ENCODE peak calls at places on chromosomes 1 and 21, in six cellular contexts. X, C, L, Z, H and I are unnamed samples.

GRCh38 chr21:26096972-26097371 is 73.6 kb downstream of the APP start:
- DNase-seq in X (no peak), C (no peak), L (no peak), Z (no peak), H (no peak), I (no peak)

GRCh38 chr1:246219508-246220030 is 287.5 kb downstream of the SMYD3 start:
- DNase-seq in X (no peak), C (no peak), L (no peak), Z (peak), H (no peak), I (peak)

GRCh38 chr21:24852610-24853195 is 754.6 kb downstream of the MRPL39 start:
- DNase-seq in X (no peak), C (no peak), L (peak), Z (no peak), H (no peak), I (no peak)

GRCh38 chr21:34593423-34593822 is 21.5 kb downstream of the RCAN1 start:
- DNase-seq in X (no peak), C (no peak), L (no peak), Z (no peak), H (no peak), I (no peak)

GRCh38 chr1:1528639-1529267 is 11.7 kb downstream of the TMEM240 start:
- DNase-seq in X (no peak), C (no peak), L (no peak), Z (peak), H (peak), I (no peak)

GRCh38 chr1:112143871-112144441 is 154.5 kb upstream of the KCND3 start:
- DNase-seq in X (no peak), C (no peak), L (no peak), Z (no peak), H (no peak), I (no peak)

GRCh38 chr1:9009438-9010366 is 16.5 kb downstream of the SLC2A7 start:
- DNase-seq in X (no peak), C (no peak), L (peak), Z (peak), H (peak), I (peak)

GRCh38 chr21:40732243-40732642 is 114.7 kb downstream of the DSCAM start:
- DNase-seq in X (no peak), C (no peak), L (no peak), Z (no peak), H (no peak), I (no peak)

GRCh38 chr1:157624471-157624870 is 26.6 kb upstream of the FCRL4 start:
- DNase-seq in X (no peak), C (no peak), L (peak), Z (no peak), H (no peak), I (no peak)

GRCh38 chr1:150281221-150281757 is 1.1 kb upstream of the CIART start:
- DNase-seq in X (peak), C (peak), L (peak), Z (peak), H (peak), I (peak)

GRCh38 chr1:182984621-182985020 is 31.7 kb upstream of the SHCBP1L start:
- DNase-seq in X (no peak), C (no peak), L (no peak), Z (no peak), H (no peak), I (no peak)

GRCh38 chr1:67339623-67340343 is 32.1 kb downstream of the IL12RB2 start:
- DNase-seq in X (no peak), C (no peak), L (peak), Z (no peak), H (no peak), I (peak)

GRCh38 chr1:75969550-75969949 is 37.3 kb upstream of the ASB17 start:
- DNase-seq in X (no peak), C (no peak), L (peak), Z (no peak), H (no peak), I (no peak)

GRCh38 chr1:154220970-154221814 is 437 bp downstream of the UBAP2L start:
- DNase-seq in X (peak), C (peak), L (peak), Z (peak), H (peak), I (peak)

GRCh38 chr1:76580206-76580605 is 287.1 kb upstream of the ST6GALNAC5 start:
- DNase-seq in X (no peak), C (no peak), L (no peak), Z (no peak), H (no peak), I (no peak)

GRCh38 chr1:37606481-37607263 is 10.9 kb upstream of the GNL2 start:
- DNase-seq in X (no peak), C (no peak), L (no peak), Z (no peak), H (no peak), I (no peak)

GRCh38 chr1:246971322-246971721 is 36.5 kb downstream of the ZNF695 start:
- DNase-seq in X (peak), C (no peak), L (peak), Z (no peak), H (no peak), I (peak)

GRCh38 chr1:176073524-176074157 is 133.4 kb downstream of the COP1 start:
- DNase-seq in X (no peak), C (no peak), L (peak), Z (no peak), H (no peak), I (peak)

GRCh38 chr1:46302091-46303037 is 1.1 kb downstream of the LRRC41 start:
- DNase-seq in X (peak), C (peak), L (peak), Z (peak), H (peak), I (peak)

GRCh38 chr1:30930631-30931173 is 22.1 kb upstream of the SDC3 start:
- DNase-seq in X (no peak), C (no peak), L (no peak), Z (no peak), H (no peak), I (no peak)

GRCh38 chr1:233675394-233675793 is 61.5 kb downstream of the KCNK1 start:
- DNase-seq in X (no peak), C (no peak), L (no peak), Z (no peak), H (no peak), I (peak)

GRCh38 chr1:34885405-34886247 is 26.1 kb upstream of the SMIM12 start:
- DNase-seq in X (peak), C (peak), L (no peak), Z (no peak), H (peak), I (no peak)

GRCh38 chr21:40717008-40717407 is 129.9 kb downstream of the DSCAM start:
- DNase-seq in X (no peak), C (no peak), L (peak), Z (no peak), H (no peak), I (no peak)

GRCh38 chr21:42611852-42612251 is 41.6 kb upstream of the PDE9A start:
- DNase-seq in X (no peak), C (no peak), L (no peak), Z (no peak), H (no peak), I (no peak)

GRCh38 chr1:119327066-119327435 is 41.5 kb upstream of the HAO2 start:
- DNase-seq in X (no peak), C (no peak), L (no peak), Z (no peak), H (no peak), I (peak)